ENCODE peak calls at places on chromosome 19, in seven cellular contexts. V, M, T, Z, D, H and Y are unnamed samples.

GRCh38 chr19:54335164-54335563 is 3.8 kb downstream of the LILRA4 start:
- DNase-seq in H (no peak), Z (no peak), M (no peak), V (no peak), T (no peak), D (no peak), Y (no peak)

GRCh38 chr19:19368087-19368486 is 37.4 kb upstream of the GATAD2A start:
- DNase-seq in M (no peak), H (no peak), T (no peak), V (no peak), Z (no peak), D (no peak), Y (no peak)

GRCh38 chr19:27729332-27729731 is 1483.6 kb downstream of the UQCRFS1 start:
- DNase-seq in V (no peak), H (no peak), Z (no peak), T (no peak), D (no peak), M (no peak), Y (no peak)

GRCh38 chr19:5188548-5189317 is 151.9 kb downstream of the PTPRS start:
- DNase-seq in V (no peak), T (no peak), M (no peak), H (no peak), Z (no peak), D (no peak), Y (no peak)

GRCh38 chr19:16076958-16077611 is 790 bp downstream of the TPM4 start:
- DNase-seq in Z (peak; percentile 72), M (peak; percentile 64), D (peak; percentile 75), H (peak; percentile 90), V (no peak), T (no peak), Y (no peak)

GRCh38 chr19:16429066-16429758 is 42.6 kb downstream of the EPS15L1 start:
- DNase-seq in T (no peak), D (peak; percentile 74), M (no peak), V (no peak), H (no peak), Z (peak; percentile 77), Y (peak; percentile 76)

GRCh38 chr19:14517840-14518505 is at the start of gene DNAJB1:
- DNase-seq in D (peak; percentile 73), M (peak; percentile 69), Z (peak; percentile 90), V (no peak), H (peak; percentile 96), T (peak; percentile 64), Y (peak; percentile 91)

GRCh38 chr19:18009412-18010066 is 1.6 kb downstream of the ARRDC2 start:
- DNase-seq in T (peak; percentile 17), M (no peak), V (no peak), D (no peak), H (no peak), Z (no peak), Y (peak; percentile 61)

GRCh38 chr19:43809762-43810696 is 7.8 kb upstream of the LYPD5 start:
- DNase-seq in M (no peak), T (peak; percentile 74), H (no peak), D (no peak), V (peak; percentile 63), Z (no peak), Y (no peak)

GRCh38 chr19:53076984-53077383 is 26.2 kb downstream of the ZNF160 start:
- DNase-seq in T (peak; percentile 28), V (no peak), Z (peak; percentile 63), D (no peak), M (no peak), H (no peak), Y (no peak)

GRCh38 chr19:1577929-1578618 is 9.9 kb upstream of the MEX3D start:
- DNase-seq in M (no peak), H (no peak), Z (no peak), T (no peak), D (no peak), V (no peak), Y (no peak)

GRCh38 chr19:17985037-17985818 is 18.3 kb downstream of the KCNN1 start:
- DNase-seq in M (no peak), T (no peak), Z (no peak), H (no peak), D (no peak), V (peak; percentile 23), Y (no peak)

GRCh38 chr19:18167975-18168645 is 5.5 kb upstream of the IFI30 start:
- DNase-seq in Z (peak; percentile 46), D (no peak), T (peak; percentile 16), M (no peak), V (no peak), H (peak; percentile 89), Y (peak; percentile 61)

GRCh38 chr19:55105237-55105636 is 12.2 kb downstream of the PPP1R12C start:
- DNase-seq in Z (no peak), T (no peak), D (no peak), V (no peak), M (no peak), H (no peak), Y (no peak)

GRCh38 chr19:54030895-54031586 is 32.7 kb downstream of the VSTM1 start:
- DNase-seq in H (no peak), D (no peak), Z (no peak), T (peak; percentile 24), M (no peak), V (no peak), Y (no peak)

GRCh38 chr19:31312004-31312403 is 37.2 kb downstream of the TSHZ3 start:
- DNase-seq in V (no peak), D (no peak), M (no peak), T (peak; percentile 87), H (no peak), Z (peak; percentile 36), Y (no peak)

GRCh38 chr19:10259162-10259905 is 7.3 kb downstream of the MRPL4 start:
- DNase-seq in T (peak; percentile 85), H (peak; percentile 90), D (peak; percentile 83), M (peak; percentile 81), V (peak; percentile 82), Z (peak; percentile 84), Y (peak; percentile 76)

GRCh38 chr19:49469828-49470614 is 4.0 kb upstream of the FLT3LG start:
- DNase-seq in D (no peak), Z (no peak), T (peak; percentile 32), V (no peak), H (peak; percentile 94), M (no peak), Y (no peak)
- TF ChIP-seq CTCF in D (no peak), Z (no peak), T (no peak), V (peak; percentile 21), H (peak; percentile 54), M (no peak), Y (no peak)

GRCh38 chr19:40808021-40808325 is 9.0 kb downstream of the EGLN2 start:
- DNase-seq in Z (no peak), M (no peak), T (no peak), D (no peak), H (peak; percentile 76), V (no peak), Y (no peak)

GRCh38 chr19:40807147-40808020 is 8.4 kb downstream of the EGLN2 start:
- DNase-seq in T (no peak), H (no peak), M (no peak), V (no peak), Z (no peak), D (no peak), Y (no peak)

GRCh38 chr19:40805258-40805868 is 6.4 kb downstream of the EGLN2 start:
- DNase-seq in V (no peak), T (no peak), D (no peak), Z (no peak), H (no peak), M (no peak), Y (no peak)

GRCh38 chr19:40804783-40805242 is 5.8 kb downstream of the EGLN2 start:
- DNase-seq in T (no peak), V (no peak), M (no peak), D (no peak), Z (no peak), H (no peak), Y (peak; percentile 90)

DNA sequence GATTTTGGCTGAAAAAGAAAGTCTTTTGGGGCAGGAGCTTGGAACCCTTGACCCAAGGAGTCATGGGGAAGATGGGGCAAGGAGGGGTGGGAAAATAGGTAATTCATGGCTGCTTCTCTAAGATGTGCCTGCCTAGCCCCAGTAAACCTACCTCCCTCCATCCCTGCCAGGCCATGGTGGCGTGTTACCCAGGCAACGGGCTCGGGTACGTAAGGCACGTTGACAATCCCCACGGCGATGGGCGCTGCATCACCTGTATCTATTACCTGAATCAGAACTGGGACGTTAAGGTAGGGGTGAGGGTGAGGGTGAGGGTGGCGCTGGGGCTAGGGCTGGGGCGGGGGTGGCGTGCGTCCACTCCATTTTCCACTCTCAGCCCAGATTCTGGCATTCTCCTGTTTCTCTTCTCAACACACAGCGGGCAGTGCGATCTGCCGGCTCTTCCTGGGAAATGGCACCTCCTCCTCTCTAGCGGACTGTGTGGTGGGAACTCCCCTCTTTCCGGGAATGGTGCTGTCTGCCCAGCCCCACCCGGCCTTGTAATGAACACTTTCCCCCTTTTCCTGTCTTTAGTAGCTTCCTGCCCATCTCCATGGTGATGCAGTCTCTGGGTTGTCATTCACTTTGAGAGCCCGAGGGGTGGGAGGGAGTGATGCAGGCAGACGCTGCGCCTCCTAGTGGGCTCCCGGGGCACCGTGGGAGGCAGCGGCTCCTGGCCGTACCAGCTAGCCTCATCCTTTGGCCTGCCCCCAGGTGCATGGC is 7.6 kb downstream of the EGLN2 start:
- DNase-seq in V (peak; percentile 57), Z (peak; percentile 85), H (peak; percentile 93), T (peak; percentile 95), M (peak; percentile 71), D (peak; percentile 67), Y (peak; percentile 66)
- TF ChIP-seq POLR2A in V (no peak), Z (peak; percentile 33), H (no peak), T (no peak), M (peak; percentile 29), D (no peak), Y (no peak)

DNA sequence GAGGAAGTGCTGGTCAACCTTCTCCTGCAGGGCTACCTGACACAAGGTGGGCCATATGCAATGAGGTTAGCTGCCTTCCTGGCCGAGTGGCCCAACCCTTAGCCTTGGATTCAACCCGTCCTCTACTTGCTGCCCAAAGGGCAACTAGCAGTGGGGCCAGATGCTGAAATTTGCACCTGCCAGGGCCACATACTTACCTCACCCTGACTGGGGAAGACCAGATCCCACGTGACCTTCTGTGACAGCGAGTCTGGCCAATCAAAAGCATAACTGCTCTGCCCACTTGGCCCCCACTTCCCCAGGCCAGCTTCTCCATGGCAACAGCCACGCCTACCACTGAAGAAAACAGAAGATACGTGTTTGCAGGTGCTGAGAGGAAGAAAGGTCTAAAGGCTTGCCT is 10.9 kb downstream of the PEG3 start:
- DNase-seq in V (no peak), D (no peak), T (no peak), H (no peak), M (no peak), Z (no peak), Y (no peak)
- H3K4me1 ChIP-seq in V (no peaks in the 10 kb centered on the region), D (no peaks in the 10 kb centered on the region), T (no peaks in the 10 kb centered on the region), H (no peaks in the 10 kb centered on the region), M (no peaks in the 10 kb centered on the region), Z (peaks cover 7% of the 10 kb centered on the region), Y (peaks cover 9% of the 10 kb centered on the region)

GRCh38 chr19:8322638-8322997 is 1.3 kb downstream of the RPS28 start:
- DNase-seq in V (no peak), D (no peak), H (no peak), T (no peak), Z (no peak), M (no peak), Y (no peak)

GRCh38 chr19:8321760-8322637 is 703 bp downstream of the RPS28 start:
- DNase-seq in Z (no peak), H (no peak), D (no peak), V (no peak), T (no peak), M (no peak), Y (no peak)

GRCh38 chr19:8320564-8321066 is 560 bp downstream of the NDUFA7 start:
- DNase-seq in V (no peak), D (no peak), T (no peak), M (no peak), H (no peak), Z (no peak), Y (no peak)

GRCh38 chr19:8319807-8320520 is 1.2 kb downstream of the NDUFA7 start:
- DNase-seq in M (no peak), V (no peak), H (no peak), D (no peak), T (no peak), Z (no peak), Y (no peak)

GRCh38 chr19:8321067-8321759 is at the start of the genes NDUFA7 and RPS28:
- DNase-seq in Z (peak; percentile 98), H (peak; percentile 98), D (peak; percentile 98), V (peak; percentile 86), T (peak; percentile 94), M (peak; percentile 95), Y (peak; percentile 98)
- TF ChIP-seq CTCF in Z (peak; percentile 55), H (peak; percentile 53), D (peak; percentile 20), V (no peak), T (peak; percentile 36), M (peak; percentile 63), Y (peak; percentile 25)